ENCODE peak calls at places on chromosomes 13 and 19, in nine cellular contexts. G is spleen; P is stimulated activated CD8-positive, alpha-beta memory T cell treated with anti-CD3 and anti-CD28 coated beads, Interleukin-2, amount 100 ng/mL, for 48 hours; D is GF-D8; E is effector memory CD4-positive, alpha-beta T cell; M is left colon; J is lung; F is SW 1271; B is non-pigmented ciliary epithelial cell. Q is an unnamed sample.

GRCh38 chr13:44063881-44064280 is 184.2 kb downstream of the LACC1 start:
- DNase-seq in E (no peak), J (no peak), M (no peak), P (no peak), G (no peak), B (no peak), F (no peak), D (no peak), Q (no peak)

GRCh38 chr13:94309576-94309975 is 169.9 kb downstream of the DCT start:
- DNase-seq in M (no peak), B (no peak), G (no peak), E (no peak), D (no peak), P (no peak), J (no peak), F (no peak), Q (no peak)

GRCh38 chr13:41145136-41145908 is 12.7 kb upstream of the KBTBD6 start:
- DNase-seq in F (no peak), D (no peak), J (no peak), G (no peak), E (no peak), P (no peak), B (no peak), M (no peak), Q (no peak)

GRCh38 chr13:113550453-113550852 is 34.1 kb upstream of the TFDP1 start:
- DNase-seq in M (no peak), P (no peak), B (no peak), F (no peak), E (no peak), G (peak), J (no peak), D (no peak), Q (no peak)

GRCh38 chr13:34302596-34302995 is 484.6 kb downstream of the RFC3 start:
- DNase-seq in M (no peak), G (no peak), E (no peak), P (no peak), F (no peak), J (no peak), D (no peak), B (no peak), Q (no peak)

GRCh38 chr13:25232937-25233515 is 54.3 kb downstream of the MTMR6 start:
- DNase-seq in J (no peak), M (no peak), F (peak), D (peak), E (no peak), G (no peak), B (no peak), P (no peak), Q (no peak)

GRCh38 chr19:39237200-39238184 is 7.3 kb downstream of the IFNL3 start:
- DNase-seq in M (peak), D (peak), F (no peak), G (peak), B (no peak), E (no peak), P (no peak), J (peak), Q (peak)

GRCh38 chr13:94073006-94073744 is 406.3 kb downstream of the DCT start:
- DNase-seq in P (no peak), F (no peak), G (no peak), D (no peak), J (no peak), E (no peak), B (peak), M (no peak), Q (no peak)

GRCh38 chr19:7168941-7169340 is 99.4 kb downstream of the ZNF557 start:
- DNase-seq in M (no peak), B (no peak), E (no peak), F (no peak), P (no peak), G (no peak), D (no peak), J (no peak), Q (no peak)

GRCh38 chr19:58002384-58003152 is at the start of gene ZNF606:
- DNase-seq in G (peak), B (peak), E (peak), M (peak), P (peak), J (peak), D (peak), F (peak), Q (peak)

GRCh38 chr13:40485611-40486517 is 180.6 kb downstream of the FOXO1 start:
- DNase-seq in G (no peak), E (peak), M (no peak), J (no peak), P (no peak), D (no peak), B (no peak), F (no peak), Q (peak)

GRCh38 chr13:38180670-38181069 is 169.0 kb upstream of the UFM1 start:
- DNase-seq in E (no peak), P (no peak), B (no peak), G (no peak), D (no peak), M (no peak), F (no peak), J (no peak), Q (no peak)

GRCh38 chr13:106241974-106242373 is 293.5 kb downstream of the EFNB2 start:
- DNase-seq in M (no peak), P (no peak), G (no peak), D (no peak), E (no peak), J (no peak), B (no peak), F (no peak), Q (no peak)

GRCh38 chr13:75825161-75825560 is 189.0 kb downstream of the LMO7 start:
- DNase-seq in G (no peak), B (no peak), E (no peak), P (no peak), F (no peak), M (no peak), J (no peak), D (no peak), Q (no peak)

GRCh38 chr19:3653081-3653795 is 26.6 kb upstream of the CACTIN start:
- DNase-seq in J (no peak), F (no peak), M (no peak), G (no peak), B (no peak), D (no peak), P (no peak), E (no peak), Q (no peak)

GRCh38 chr19:35345671-35346111 is 2.0 kb upstream of the FFAR1 start:
- DNase-seq in E (no peak), P (no peak), G (peak), B (no peak), M (no peak), J (no peak), D (no peak), F (no peak), Q (no peak)